ENCODE peak calls at places on chromosomes 3 and 15, in four cellular contexts. T is AG08395; H is NCI-H1092; I is activated CD8-positive, alpha-beta memory T cell treated with anti-CD3 and anti-CD28 coated beads, Interleukin-2, amount 50 U/mL, for 48 hours. U is an unnamed sample.

GRCh38 chr3:52934626-52935530 is 37.5 kb upstream of the STIMATE start:
- DNase-seq in T (peak), H (no peak), I (peak), U (peak)

GRCh38 chr15:50353999-50354837 is 780 bp downstream of the GABPB1 start:
- DNase-seq in T (peak), H (peak), I (peak), U (peak)

GRCh38 chr15:20106026-20106425 is 435.6 kb downstream of the GOLGA6L6 start:
- DNase-seq in T (peak), H (no peak), I (no peak), U (no peak)

GRCh38 chr3:171704002-171704401 is 106.3 kb downstream of the PLD1 start:
- DNase-seq in T (peak), H (no peak), I (no peak), U (peak)

GRCh38 chr3:14791343-14791945 is 27.3 kb upstream of the FGD5 start:
- DNase-seq in T (peak), H (peak), I (peak), U (peak)

GRCh38 chr15:52414936-52415335 is 113.7 kb downstream of the MYO5A start:
- DNase-seq in T (no peak), H (no peak), I (no peak), U (no peak)

GRCh38 chr3:171565671-171566070 is 105.5 kb upstream of the TNIK start:
- DNase-seq in T (peak), H (no peak), I (no peak), U (no peak)

GRCh38 chr3:21356402-21356801 is 394.6 kb downstream of the ZNF385D start:
- DNase-seq in T (peak), H (no peak), I (no peak), U (no peak)

GRCh38 chr15:26630857-26631256 is 142.0 kb downstream of the GABRB3 start:
- DNase-seq in T (no peak), H (no peak), I (no peak), U (no peak)

GRCh38 chr15:89629829-89630228 is 25.4 kb downstream of the KIF7 start:
- DNase-seq in T (no peak), H (no peak), I (no peak), U (no peak)

GRCh38 chr3:188239035-188239434 is 85.1 kb downstream of the LPP start:
- DNase-seq in T (no peak), H (no peak), I (no peak), U (no peak)

GRCh38 chr3:124592658-124593441 is 137.4 kb upstream of the UMPS start:
- DNase-seq in T (no peak), H (no peak), I (no peak), U (no peak)

GRCh38 chr3:141486735-141487418 is at the start of gene RASA2:
- DNase-seq in T (peak), H (peak), I (peak), U (peak)

GRCh38 chr3:15271785-15272381 is 60.5 kb downstream of the SH3BP5 start:
- DNase-seq in T (no peak), H (no peak), I (peak), U (no peak)

GRCh38 chr3:138463724-138464489 is 29.5 kb downstream of the ESYT3 start:
- DNase-seq in T (no peak), H (no peak), I (peak), U (no peak)

GRCh38 chr3:106792716-106793115 is 584.5 kb upstream of the CCDC54 start:
- DNase-seq in T (no peak), H (no peak), I (no peak), U (no peak)

GRCh38 chr3:98772022-98772421 is 8.9 kb downstream of the ST3GAL6 start:
- DNase-seq in T (no peak), H (no peak), I (no peak), U (no peak)

GRCh38 chr15:50380089-50380488 is 25.1 kb upstream of the GABPB1 start:
- DNase-seq in T (no peak), H (no peak), I (no peak), U (no peak)

GRCh38 chr3:72152551-72153476 is 367.9 kb upstream of the PROK2 start:
- DNase-seq in T (peak), H (peak), I (no peak), U (peak)

GRCh38 chr3:58560771-58561311 is 16.4 kb downstream of the FAM107A start:
- DNase-seq in T (peak), H (no peak), I (no peak), U (no peak)

GRCh38 chr3:152100491-152101086 is 168.1 kb upstream of the MBNL1 start:
- DNase-seq in T (no peak), H (no peak), I (no peak), U (no peak)

GRCh38 chr3:124654470-124654845 is 75.8 kb upstream of the UMPS start:
- DNase-seq in T (no peak), H (no peak), I (no peak), U (no peak)

GRCh38 chr3:123283657-123284398 is 82.1 kb downstream of the SEC22A start:
- DNase-seq in T (no peak), H (no peak), I (no peak), U (no peak)

GRCh38 chr3:5006755-5007202 is 27.5 kb downstream of the BHLHE40 start:
- DNase-seq in T (peak), H (no peak), I (peak), U (no peak)

GRCh38 chr3:182908471-182908870 is 71.9 kb downstream of the DCUN1D1 start:
- DNase-seq in T (no peak), H (no peak), I (no peak), U (no peak)

GRCh38 chr15:33242669-33243191 is 48.2 kb upstream of the FMN1 start:
- DNase-seq in T (peak), H (no peak), I (no peak), U (peak)

GRCh38 chr3:5103743-5104142 is 18.3 kb upstream of the ARL8B start:
- DNase-seq in T (no peak), H (no peak), I (no peak), U (no peak)

GRCh38 chr3:43627360-43627759 is 5.5 kb upstream of the ANO10 start:
- DNase-seq in T (no peak), H (no peak), I (no peak), U (no peak)

GRCh38 chr15:44427756-44428724 is 611 bp downstream of the CTDSPL2 start:
- DNase-seq in T (peak), H (peak), I (no peak), U (peak)

GRCh38 chr3:146921693-146922092 is 316.5 kb upstream of the PLSCR5 start:
- DNase-seq in T (no peak), H (no peak), I (no peak), U (no peak)

GRCh38 chr3:18808423-18808822 is 339.9 kb upstream of the KCNH8 start:
- DNase-seq in T (no peak), H (no peak), I (no peak), U (no peak)

GRCh38 chr15:40054746-40055575 is 16.0 kb upstream of the SRP14 start:
- DNase-seq in T (no peak), H (peak), I (no peak), U (peak)

GRCh38 chr3:52005571-52005986 is 9.9 kb upstream of the RPL29 start:
- DNase-seq in T (peak), H (peak), I (no peak), U (peak)

GRCh38 chr15:83654379-83655236 is 685 bp downstream of the ADAMTSL3 start:
- DNase-seq in T (no peak), H (no peak), I (no peak), U (no peak)

GRCh38 chr15:70410371-70410975 is 312.8 kb upstream of the TLE3 start:
- DNase-seq in T (no peak), H (no peak), I (no peak), U (no peak)

GRCh38 chr15:92947071-92947730 is 47.1 kb downstream of the CHD2 start:
- DNase-seq in T (no peak), H (no peak), I (no peak), U (no peak)

GRCh38 chr3:189914799-189915198 is 205.9 kb downstream of the P3H2 start:
- DNase-seq in T (peak), H (no peak), I (no peak), U (no peak)

GRCh38 chr3:195522254-195523023 is 20.7 kb downstream of the PPP1R2 start:
- DNase-seq in T (peak), H (no peak), I (no peak), U (no peak)

GRCh38 chr3:46701211-46701939 is at the start of gene TMIE:
- DNase-seq in T (no peak), H (no peak), I (no peak), U (no peak)

U was measured in SHP77.